ENCODE peak calls at places on chromosomes 7 and 10, in eight cellular contexts. W, H, U, G, Q, F, P and O are unnamed samples.

GRCh38 chr7:158006841-158007696 is 580.6 kb downstream of the PTPRN2 start:
- ATAC-seq in W (no peak), H (no peak), U (no peak), G (no peak), Q (no peak), F (no peak), P (no peak), O (no peak)

GRCh38 chr10:17673517-17674051 is 29.6 kb downstream of the STAM start:
- ATAC-seq in W (peak), H (no peak), U (no peak), G (no peak), Q (peak), F (no peak), P (peak), O (peak)

GRCh38 chr7:18468794-18469193 is 26.8 kb upstream of the HDAC9 start:
- ATAC-seq in W (no peak), H (no peak), U (no peak), G (no peak), Q (no peak), F (no peak), P (no peak), O (no peak)

GRCh38 chr10:6221971-6222751 is 19.4 kb downstream of the PFKFB3 start:
- ATAC-seq in W (no peak), H (no peak), U (no peak), G (no peak), Q (no peak), F (no peak), P (no peak), O (peak)

GRCh38 chr10:79082631-79083581 is 14.1 kb downstream of the ZMIZ1 start:
- ATAC-seq in W (no peak), H (no peak), U (no peak), G (no peak), Q (no peak), F (no peak), P (no peak), O (no peak)

GRCh38 chr7:73577627-73578341 is 595 bp downstream of the TBL2 start:
- ATAC-seq in W (peak), H (peak), U (no peak), G (peak), Q (peak), F (no peak), P (no peak), O (peak)

GRCh38 chr7:657565-658119 is 68.9 kb upstream of the DNAAF5 start:
- ATAC-seq in W (no peak), H (no peak), U (peak), G (no peak), Q (no peak), F (peak), P (peak), O (no peak)

GRCh38 chr10:96814264-96814663 is 17.8 kb upstream of the LCOR start:
- ATAC-seq in W (no peak), H (no peak), U (no peak), G (no peak), Q (no peak), F (no peak), P (no peak), O (no peak)

GRCh38 chr7:25124485-25125136 is 449 bp downstream of the CYCS start:
- ATAC-seq in W (peak), H (no peak), U (no peak), G (peak), Q (no peak), F (no peak), P (peak), O (no peak)